ENCODE peak calls at places on chromosomes 12 and 14, in five cellular contexts. H is neural progenitor cell, Q is astrocyte, E is mesenchymal stem cell, X is neuronal stem cell. J is an unnamed sample.
A peak's percentile ranks its signal among the peaks of the same experiment; 100 is the strongest.

GRCh38 chr14:95023886-95024285 is 133.4 kb downstream of the DICER1 start:
- DNase-seq in X (no peak), Q (peak; percentile 3), H (no peak), E (peak; percentile 12), J (peak; percentile 3)

GRCh38 chr12:29743072-29743471 is 40.7 kb downstream of the TMTC1 start:
- DNase-seq in X (no peak), Q (no peak), E (no peak), H (no peak), J (no peak)

GRCh38 chr12:106924458-106924857 is 31.2 kb upstream of the TMEM263 start:
- DNase-seq in H (no peak), X (no peak), Q (no peak), E (peak; percentile 5), J (no peak)

GRCh38 chr14:21191809-21192446 is 36.1 kb upstream of the OR5AU1 start:
- DNase-seq in Q (no peak), H (peak; percentile 93), E (peak; percentile 47), X (peak; percentile 39), J (peak; percentile 29)

GRCh38 chr12:31003861-31004640 is 69.6 kb upstream of the DDX11 start:
- DNase-seq in E (no peak), X (no peak), H (no peak), Q (no peak), J (no peak)

GRCh38 chr14:77314043-77314442 is 6.6 kb downstream of the POMT2 start:
- DNase-seq in E (peak; percentile 94), X (no peak), Q (peak; percentile 43), H (no peak), J (peak; percentile 71)

GRCh38 chr12:126950266-126950665 is 1316.7 kb upstream of the TMEM132C start:
- DNase-seq in X (no peak), H (no peak), Q (no peak), E (no peak), J (no peak)

GRCh38 chr14:74673768-74674167 is 39.1 kb downstream of the AREL1 start:
- DNase-seq in E (no peak), X (no peak), H (no peak), Q (no peak), J (no peak)

GRCh38 chr12:124544983-124545382 is 22.4 kb downstream of the NCOR2 start:
- DNase-seq in X (no peak), Q (no peak), E (no peak), H (no peak), J (no peak)

GRCh38 chr12:51406859-51407258 is 15.7 kb upstream of the GALNT6 start:
- DNase-seq in X (no peak), E (no peak), Q (no peak), H (no peak), J (no peak)

GRCh38 chr12:52913424-52913821 is 8.5 kb upstream of the KRT8 start:
- DNase-seq in X (no peak), Q (no peak), H (no peak), E (no peak), J (no peak)

GRCh38 chr12:107598906-107599305 is 86.7 kb upstream of the PWP1 start:
- DNase-seq in E (no peak), Q (no peak), X (no peak), H (no peak), J (no peak)

GRCh38 chr12:121748571-121749265 is 36.2 kb downstream of the TMEM120B start:
- DNase-seq in Q (peak; percentile 86), E (peak; percentile 98), X (no peak), H (peak; percentile 23), J (peak; percentile 89)

GRCh38 chr14:23164250-23164649 is 19.2 kb downstream of the SLC7A8 start:
- DNase-seq in H (no peak), Q (peak; percentile 45), E (no peak), X (no peak), J (peak; percentile 39)

GRCh38 chr14:54175298-54175942 is 218.8 kb upstream of the BMP4 start:
- DNase-seq in X (peak; percentile 73), H (peak; percentile 83), E (peak; percentile 84), Q (peak; percentile 33), J (peak; percentile 83)

GRCh38 chr14:38208825-38209562 is 1.3 kb downstream of the SSTR1 start:
- DNase-seq in X (peak; percentile 26), Q (peak; percentile 33), E (peak; percentile 70), H (peak; percentile 63), J (peak; percentile 60)

GRCh38 chr12:65590318-65590717 is 234.0 kb upstream of the HMGA2 start:
- DNase-seq in Q (no peak), E (no peak), H (no peak), X (no peak), J (no peak)

GRCh38 chr14:101563654-101564443 is 2.6 kb downstream of the DIO3 start:
- DNase-seq in Q (no peak), X (no peak), H (peak; percentile 58), E (no peak), J (no peak)

GRCh38 chr12:10339441-10339840 is 31.8 kb downstream of the KLRD1 start:
- DNase-seq in H (no peak), X (no peak), Q (peak; percentile 25), E (peak; percentile 41), J (peak; percentile 45)

GRCh38 chr12:65443038-65443437 is 164.6 kb downstream of the MSRB3 start:
- DNase-seq in X (no peak), H (no peak), Q (no peak), E (no peak), J (no peak)

GRCh38 chr14:26281280-26281998 is 316.4 kb downstream of the NOVA1 start:
- DNase-seq in Q (peak; percentile 79), H (no peak), X (no peak), E (peak; percentile 45), J (peak; percentile 77)

GRCh38 chr14:21047378-21047781 is 5.2 kb downstream of the RNASE7 start:
- DNase-seq in H (no peak), E (no peak), Q (peak; percentile 67), X (no peak), J (no peak)

GRCh38 chr12:56836800-56837663 is 73.9 kb downstream of the HSD17B6 start:
- DNase-seq in X (no peak), E (peak; percentile 71), Q (peak; percentile 60), H (no peak), J (peak; percentile 76)

GRCh38 chr12:71186571-71187288 is 28.9 kb upstream of the TSPAN8 start:
- DNase-seq in X (no peak), H (no peak), Q (no peak), E (no peak), J (no peak)

DNA sequence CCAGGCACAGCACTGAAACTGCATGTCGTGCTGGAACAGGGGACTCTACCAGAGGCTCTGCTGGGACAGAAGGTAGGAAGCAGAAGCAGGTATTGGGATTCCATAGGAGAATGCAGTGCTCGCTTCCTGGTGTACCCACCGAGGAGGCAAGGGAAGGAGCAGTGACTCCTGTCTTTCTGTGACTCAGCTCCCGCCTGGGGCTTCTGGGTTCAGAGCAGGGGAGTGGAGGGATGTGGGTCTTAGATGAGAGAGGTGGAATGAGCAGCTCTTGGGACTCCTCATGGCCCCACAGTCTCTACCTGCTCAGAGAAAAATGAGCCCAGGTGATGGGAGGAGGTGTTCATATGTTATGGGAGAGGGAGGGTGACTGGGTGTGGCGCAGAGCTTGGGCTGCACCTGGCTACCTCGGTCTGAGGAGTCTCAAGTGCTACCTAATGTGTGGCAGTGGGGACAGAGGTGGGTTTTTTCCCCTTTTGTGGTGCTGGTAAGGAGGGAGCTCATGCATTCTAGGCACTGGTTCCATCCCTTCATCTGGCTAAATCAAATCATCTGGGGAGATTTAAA is 26.3 kb downstream of the WNT5B start:
- DNase-seq in E (no peak), X (no peak), Q (no peak), H (no peak), J (no peak)
- H3K4me2 ChIP-seq in E (no peak overlapping the region), X (no peak overlapping the region), Q (no peak overlapping the region), H (no peak overlapping the region), J (no peak overlapping the region)

GRCh38 chr12:93297032-93297431 is 80.7 kb upstream of the NUDT4 start:
- DNase-seq in H (no peak), X (no peak), Q (no peak), E (no peak), J (no peak)
- H3K4me2 ChIP-seq in H (no peak overlapping the region), X (no peak overlapping the region), Q (no peak overlapping the region), E (no peak overlapping the region), J (no peak overlapping the region)

GRCh38 chr12:109972821-109973220 is 23.3 kb downstream of the GIT2 start:
- DNase-seq in X (no peak), E (no peak), Q (no peak), H (no peak), J (no peak)
- H3K4me2 ChIP-seq in X (no peak overlapping the region), E (no peak overlapping the region), Q (no peak overlapping the region), H (no peak overlapping the region), J (no peak overlapping the region)

GRCh38 chr14:61343991-61344405 is 22.6 kb downstream of the PRKCH start:
- DNase-seq in Q (no peak), H (no peak), E (no peak), X (no peak), J (no peak)
- H3K4me2 ChIP-seq in Q (no peak overlapping the region), H (no peak overlapping the region), E (no peak overlapping the region), X (no peak overlapping the region), J (no peak overlapping the region)

GRCh38 chr12:26135010-26135420 is 10.2 kb upstream of the BHLHE41 start:
- DNase-seq in H (no peak), X (no peak), E (no peak), Q (peak; percentile 78), J (peak; percentile 83)
- H3K4me2 ChIP-seq in H (no peak overlapping the region), X (no peak overlapping the region), E (peak overlapping the region; percentile 14), Q (peak overlapping the region; percentile 44), J (no peak overlapping the region)

DNA sequence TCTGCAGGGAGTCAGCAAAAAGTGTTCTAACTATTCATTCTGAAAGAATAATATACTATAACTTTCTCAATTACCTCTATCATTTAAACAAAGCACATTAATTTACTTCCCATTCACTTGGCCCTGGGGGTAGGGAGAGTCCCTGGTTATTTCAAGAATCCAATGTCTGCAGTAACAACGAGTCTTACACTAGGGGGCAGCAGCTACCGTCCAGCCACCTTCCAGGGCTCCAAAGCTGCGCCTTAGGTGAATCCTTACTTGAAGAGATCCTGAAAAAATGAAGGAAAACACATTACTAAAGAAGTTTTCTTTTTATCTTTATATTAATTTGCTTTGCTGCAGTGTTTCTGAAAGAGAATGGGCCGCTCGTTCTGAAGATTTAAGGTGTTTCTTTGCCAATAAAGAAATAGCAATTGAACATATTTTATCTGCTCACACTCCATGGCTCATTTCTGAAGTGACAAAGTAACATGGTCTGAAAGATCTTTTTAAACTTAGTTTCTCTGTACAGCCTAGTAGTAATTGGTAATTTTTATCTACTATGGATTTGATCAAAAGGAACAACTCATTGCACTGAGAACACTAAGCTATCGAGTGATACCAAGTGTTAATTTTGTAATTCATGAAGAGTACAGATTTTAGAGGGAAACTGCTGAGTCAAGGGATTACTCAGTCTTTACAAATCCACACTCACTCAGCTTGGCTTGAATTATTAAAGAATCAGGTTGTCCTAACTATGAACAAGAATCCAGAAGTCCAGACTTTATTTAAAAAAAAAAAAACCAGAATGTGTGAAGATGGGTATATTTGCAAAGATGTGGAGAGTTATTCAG is 27.6 kb downstream of the BHLHE41 start:
- DNase-seq in H (peak; percentile 81), E (peak; percentile 75), X (peak; percentile 63), Q (peak; percentile 56), J (peak; percentile 71)
- H3K4me2 ChIP-seq in H (no peak overlapping the region), E (no peak overlapping the region), X (no peak overlapping the region), Q (peak overlapping the region; percentile 8), J (no peak overlapping the region)

J was measured in fibroblast of lung.